ENCODE peak calls at places on chromosomes 16 and 17, in eight cellular contexts. M, S, G, Z, C, K, I and O are unnamed samples. For H3K9me3, the result is how much of the 10 kb centered on the place peaks cover.

GRCh38 chr16:57462978-57463362 is 491 bp downstream of the POLR2C start:
- DNase-seq in M (no peak), S (no peak), G (no peak), Z (no peak), C (peak), K (no peak), I (peak), O (no peak)

GRCh38 chr16:69396187-69397061 is 10.6 kb upstream of the TERF2 start:
- DNase-seq in M (peak), S (peak), G (peak), Z (peak), C (peak), K (peak), I (peak), O (peak)

GRCh38 chr17:71460943-71461342 is 659.9 kb upstream of the SOX9 start:
- DNase-seq in M (no peak), S (no peak), G (no peak), Z (no peak), C (no peak), K (no peak), I (no peak), O (peak)

GRCh38 chr17:300881-301280 is 51.7 kb downstream of the RPH3AL start:
- DNase-seq in M (no peak), S (no peak), G (no peak), Z (no peak), C (no peak), K (no peak), I (no peak), O (no peak)

GRCh38 chr16:87854053-87854906 is 15.0 kb downstream of the SLC7A5 start:
- DNase-seq in M (peak), S (no peak), G (no peak), Z (peak), C (no peak), K (no peak), I (no peak), O (no peak)

GRCh38 chr17:7839890-7840260 is 5.9 kb downstream of the KDM6B start:
- DNase-seq in M (peak), S (no peak), G (no peak), Z (no peak), C (no peak), K (no peak), I (peak), O (peak)

GRCh38 chr17:50604470-50604869 is 30.2 kb upstream of the ABCC3 start:
- DNase-seq in M (no peak), S (no peak), G (peak), Z (no peak), C (no peak), K (no peak), I (peak), O (peak)

GRCh38 chr16:79672524-79672923 is 72.0 kb upstream of the MAF start:
- DNase-seq in M (no peak), S (no peak), G (no peak), Z (no peak), C (no peak), K (no peak), I (no peak), O (no peak)

GRCh38 chr16:29170393-29171239 is 185.8 kb downstream of the LAT start:
- DNase-seq in M (no peak), S (no peak), G (no peak), Z (no peak), C (no peak), K (no peak), I (no peak), O (no peak)

GRCh38 chr17:40301315-40301714 is 7.7 kb upstream of the RARA start:
- DNase-seq in M (no peak), S (no peak), G (no peak), Z (no peak), C (no peak), K (no peak), I (no peak), O (no peak)

GRCh38 chr16:12500771-12501170 is 302.9 kb downstream of the CPPED1 start:
- DNase-seq in M (no peak), S (no peak), G (no peak), Z (no peak), C (no peak), K (no peak), I (no peak), O (no peak)

GRCh38 chr17:79830763-79831366 is 8.4 kb downstream of the CBX4 start:
- DNase-seq in M (peak), S (no peak), G (no peak), Z (no peak), C (no peak), K (no peak), I (no peak), O (no peak)

GRCh38 chr17:69093279-69093789 is 32.6 kb upstream of the ABCA9 start:
- DNase-seq in M (peak), S (no peak), G (no peak), Z (no peak), C (no peak), K (no peak), I (no peak), O (peak)

GRCh38 chr17:50111687-50112655 is 16.8 kb downstream of the PDK2 start:
- DNase-seq in M (no peak), S (no peak), G (no peak), Z (no peak), C (peak), K (no peak), I (no peak), O (peak)

GRCh38 chr17:49898547-49899490 is 51.0 kb upstream of the TAC4 start:
- DNase-seq in M (peak), S (no peak), G (no peak), Z (no peak), C (peak), K (no peak), I (no peak), O (peak)

GRCh38 chr17:2975469-2975958 is 87.9 kb downstream of the OR1D5 start:
- DNase-seq in M (peak), S (no peak), G (peak), Z (peak), C (peak), K (no peak), I (peak), O (no peak)

DNA sequence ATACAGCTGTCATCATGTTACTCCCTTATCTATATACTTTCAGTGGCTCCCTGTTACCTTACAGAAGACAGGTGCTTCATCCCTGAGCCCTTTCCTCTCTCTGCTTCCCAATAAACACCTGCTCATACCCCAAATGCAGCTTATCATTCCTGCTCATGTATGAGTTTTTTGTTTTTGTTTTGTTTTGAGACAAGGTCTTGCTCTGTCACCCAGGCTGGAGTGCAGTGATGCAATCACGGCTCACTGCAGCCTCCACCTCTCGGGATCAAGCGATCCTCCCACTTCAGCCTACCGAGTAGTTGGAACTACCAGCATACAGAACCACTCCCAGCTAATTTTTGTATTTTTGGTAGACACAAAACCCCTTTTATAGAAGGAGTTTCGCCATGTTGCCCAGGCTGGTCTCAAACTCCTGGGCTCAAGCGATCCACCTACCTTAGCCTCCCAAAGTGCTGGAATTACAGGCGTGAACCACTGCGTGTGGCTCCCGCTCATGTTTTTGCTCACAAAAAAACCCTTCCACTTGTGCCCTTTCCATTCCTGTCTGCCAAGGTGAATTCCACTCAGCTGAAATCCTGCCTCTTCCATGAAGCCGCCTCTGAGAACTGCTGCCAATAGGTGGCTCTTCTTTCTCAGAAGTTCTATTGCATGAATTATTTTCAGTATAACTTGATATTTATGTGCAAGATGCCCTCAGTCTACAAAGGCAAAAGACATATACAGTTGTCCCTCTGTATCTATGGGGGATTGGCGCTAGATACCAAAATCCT is 7.9 kb upstream of the RNF157 start:
- DNase-seq in M (no peak), S (no peak), G (no peak), Z (no peak), C (peak), K (no peak), I (no peak), O (no peak)
- H3K9me3 ChIP-seq in M (under half), S (under half), G (under half), Z (under half), C (under half), K (under half), I (under half), O (under half)

GRCh38 chr16:51097729-51098128 is 53.3 kb downstream of the SALL1 start:
- DNase-seq in M (no peak), S (no peak), G (no peak), Z (no peak), C (no peak), K (no peak), I (no peak), O (no peak)

GRCh38 chr16:51095114-51095872 is 55.8 kb downstream of the SALL1 start:
- DNase-seq in M (no peak), S (no peak), G (no peak), Z (peak), C (no peak), K (no peak), I (no peak), O (no peak)

DNA sequence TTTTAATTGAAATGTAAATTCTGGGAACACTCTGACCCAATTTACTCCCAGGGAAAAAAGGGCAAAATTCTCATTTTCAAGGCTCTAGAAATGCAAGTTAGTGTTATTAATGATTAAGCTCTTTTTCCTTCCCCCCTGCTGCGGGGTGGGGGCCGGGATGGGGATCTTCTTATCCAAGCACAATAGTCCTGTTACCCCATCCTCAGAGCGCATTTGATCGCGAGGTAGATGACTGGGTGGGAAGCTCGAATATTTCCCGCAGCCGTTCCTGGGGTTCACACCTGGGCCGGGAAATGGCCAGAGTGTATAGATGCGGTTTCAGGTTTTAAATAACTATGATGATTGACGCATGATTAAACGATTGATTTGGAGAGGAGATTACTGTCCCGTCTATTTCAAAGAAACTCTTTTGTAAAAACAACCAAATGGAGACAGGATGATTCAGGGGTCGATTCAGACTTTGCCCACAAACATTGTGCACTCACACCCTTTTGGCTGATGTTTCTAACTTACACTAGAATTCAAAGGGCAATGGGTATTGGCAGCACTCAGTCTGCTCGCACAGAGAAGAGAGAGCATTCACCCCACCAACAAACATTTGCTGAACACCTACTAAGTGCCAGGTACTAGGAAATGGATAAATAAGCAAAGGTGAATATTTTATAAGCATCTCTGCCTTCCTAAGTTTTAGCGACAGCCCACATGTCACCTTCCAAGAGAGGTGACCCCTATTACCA is 55.0 kb downstream of the SALL1 start:
- DNase-seq in M (no peak), S (no peak), G (no peak), Z (no peak), C (no peak), K (no peak), I (no peak), O (no peak)
- H3K4me3 ChIP-seq in M (no peak), S (no peak), G (no peak), Z (no peak), C (no peak), K (no peak), I (no peak), O (no peak)

DNA sequence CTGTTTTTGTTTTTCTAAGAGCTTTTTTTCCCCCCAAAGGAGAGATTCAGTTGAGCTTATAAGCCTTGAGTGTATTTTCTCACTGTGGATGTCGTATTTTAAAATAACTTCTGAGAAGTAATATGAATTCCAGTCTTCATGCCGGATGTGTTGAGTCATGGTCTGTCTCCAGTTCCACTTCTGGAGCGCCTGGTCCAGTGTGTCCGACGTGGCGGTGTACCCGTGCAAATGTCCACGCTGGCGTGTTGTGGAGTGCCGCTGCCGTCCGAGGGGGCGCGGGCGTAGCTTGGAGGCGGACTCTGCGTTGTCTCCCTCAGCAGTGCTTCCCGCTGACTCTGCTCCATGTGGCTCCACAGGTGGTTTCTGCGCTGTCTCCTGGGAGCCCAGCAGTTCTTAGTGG is 60.9 kb upstream of the ZNF750 start:
- DNase-seq in M (no peak), S (no peak), G (no peak), Z (no peak), C (peak), K (no peak), I (peak), O (no peak)
- H3K9me3 ChIP-seq in M (under half), S (under half), G (under half), Z (under half), C (under half), K (under half), I (under half), O (under half)

GRCh38 chr17:76453431-76453743 is 435 bp upstream of the UBE2O start:
- DNase-seq in M (no peak), S (no peak), G (no peak), Z (no peak), C (no peak), K (no peak), I (no peak), O (no peak)
- H3K4me3 ChIP-seq in M (no peak), S (no peak), G (no peak), Z (peak), C (no peak), K (no peak), I (no peak), O (no peak)